ENCODE peak calls at places on chromosomes 1 and 21, in five cellular contexts. O, W, S, R and Y are unnamed samples.

GRCh38 chr21:28431527-28432200 is 561.0 kb downstream of the LTN1 start:
- DNase-seq in O (peak), W (no peak), S (no peak), R (no peak), Y (no peak)

GRCh38 chr1:1118011-1118892 is 2.4 kb upstream of the C1orf159 start:
- DNase-seq in O (no peak), W (no peak), S (no peak), R (no peak), Y (no peak)

GRCh38 chr1:52636701-52637695 is 4.0 kb downstream of the SHISAL2A start:
- DNase-seq in O (no peak), W (no peak), S (no peak), R (no peak), Y (peak)

GRCh38 chr1:69252696-69253095 is 315.0 kb upstream of the LRRC7 start:
- DNase-seq in O (no peak), W (no peak), S (no peak), R (no peak), Y (no peak)

GRCh38 chr1:165564561-165564960 is 20.8 kb downstream of the LRRC52 start:
- DNase-seq in O (no peak), W (no peak), S (no peak), R (no peak), Y (no peak)

GRCh38 chr1:116570358-116571214 is at the start of gene CD58:
- DNase-seq in O (peak), W (peak), S (peak), R (peak), Y (no peak)

GRCh38 chr1:37753473-37754321 is 11.2 kb downstream of the EPHA10 start:
- DNase-seq in O (no peak), W (no peak), S (no peak), R (no peak), Y (no peak)

GRCh38 chr1:167755568-167756145 is 33.9 kb downstream of the MPZL1 start:
- DNase-seq in O (no peak), W (no peak), S (no peak), R (no peak), Y (no peak)

GRCh38 chr1:159900086-159900680 is at the start of gene CFAP45:
- DNase-seq in O (peak), W (no peak), S (peak), R (peak), Y (no peak)

GRCh38 chr1:85275701-85276289 is 637 bp downstream of the BCL10 start:
- DNase-seq in O (peak), W (no peak), S (no peak), R (no peak), Y (no peak)

GRCh38 chr1:31064685-31065309 is 720 bp downstream of the PUM1 start:
- DNase-seq in O (peak), W (peak), S (peak), R (no peak), Y (no peak)

GRCh38 chr21:33811147-33812024 is 104.2 kb downstream of the ATP5PO start:
- DNase-seq in O (no peak), W (no peak), S (no peak), R (no peak), Y (no peak)

GRCh38 chr1:180836414-180836813 is 76.3 kb upstream of the KIAA1614 start:
- DNase-seq in O (no peak), W (no peak), S (no peak), R (no peak), Y (no peak)

GRCh38 chr1:113453771-113454083 is 63.4 kb downstream of the MAGI3 start:
- DNase-seq in O (peak), W (no peak), S (no peak), R (no peak), Y (no peak)

GRCh38 chr1:36133484-36133883 is 8.5 kb upstream of the COL8A2 start:
- DNase-seq in O (peak), W (no peak), S (no peak), R (peak), Y (no peak)

GRCh38 chr1:174800951-174801350 is 198.8 kb upstream of the CACYBP start:
- DNase-seq in O (no peak), W (no peak), S (no peak), R (no peak), Y (no peak)

GRCh38 chr1:7265771-7266371 is 480.6 kb downstream of the CAMTA1 start:
- DNase-seq in O (peak), W (peak), S (no peak), R (peak), Y (no peak)

GRCh38 chr21:27393726-27394125 is 426.8 kb upstream of the ADAMTS5 start:
- DNase-seq in O (peak), W (no peak), S (no peak), R (no peak), Y (no peak)

GRCh38 chr1:37866491-37866890 is 7.1 kb upstream of the MTF1 start:
- DNase-seq in O (no peak), W (no peak), S (no peak), R (no peak), Y (no peak)

GRCh38 chr1:218742478-218743260 is 397.5 kb downstream of the TGFB2 start:
- DNase-seq in O (no peak), W (no peak), S (no peak), R (peak), Y (no peak)

GRCh38 chr1:161052899-161053298 is 7.1 kb upstream of the USF1 start:
- DNase-seq in O (peak), W (no peak), S (no peak), R (no peak), Y (no peak)

GRCh38 chr1:236948996-236949395 is 55.2 kb downstream of the MT1HL1 start:
- DNase-seq in O (no peak), W (no peak), S (no peak), R (no peak), Y (no peak)

GRCh38 chr1:43582162-43582566 is 51.5 kb downstream of the PTPRF start:
- DNase-seq in O (peak), W (peak), S (peak), R (peak), Y (peak)

DNA sequence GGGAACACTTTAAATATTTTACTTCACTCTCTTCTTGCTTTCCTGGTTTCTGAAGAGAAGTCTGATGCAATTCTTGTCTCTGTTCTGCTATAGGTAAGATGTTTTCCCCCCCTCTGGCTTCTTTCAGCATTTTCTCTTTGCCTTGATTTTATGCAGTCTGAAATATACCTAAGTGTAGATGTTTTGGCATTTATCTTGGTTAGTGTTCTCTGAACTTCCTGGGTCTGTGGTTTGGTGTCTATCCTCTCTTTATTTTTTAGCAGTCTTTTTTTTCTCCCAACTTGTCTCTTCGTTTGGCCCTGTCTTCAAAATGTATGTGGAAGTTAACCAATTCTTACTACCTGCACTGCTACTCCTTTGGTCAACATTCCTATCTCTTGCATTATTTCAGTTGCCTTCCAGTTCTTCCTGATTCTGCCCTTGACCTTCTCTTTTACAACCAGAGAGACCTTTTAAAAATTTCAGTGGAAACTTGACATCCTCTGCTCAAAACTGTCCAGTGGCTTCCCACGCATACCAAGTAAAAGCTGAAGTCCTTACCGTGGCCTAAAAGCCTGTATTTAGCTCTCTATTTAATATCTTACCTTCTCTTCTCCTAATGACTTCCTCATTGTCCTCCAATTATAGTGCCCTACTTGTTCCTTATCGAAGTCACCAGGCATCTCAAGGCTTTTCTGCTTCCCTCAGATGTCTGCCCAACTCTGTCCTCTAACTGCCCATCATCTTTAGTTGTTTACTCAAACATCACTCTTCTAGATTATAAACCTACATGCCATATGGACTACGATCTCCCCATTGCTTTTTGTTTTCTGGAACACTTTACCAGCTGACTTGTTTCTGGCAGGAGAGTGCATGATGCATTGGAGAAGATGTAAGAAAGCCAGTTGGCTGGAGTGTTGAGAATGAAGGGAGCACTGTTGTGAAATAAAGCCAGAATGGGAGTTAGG is 40.9 kb downstream of the RAP1A start:
- DNase-seq in O (peak), W (no peak), S (peak), R (no peak), Y (no peak)
- TF ChIP-seq SMC3 in O (no peak), W (no peak), S (no peak), R (no peak), Y (no peak)

GRCh38 chr1:61138305-61138704 is 55.9 kb downstream of the NFIA start:
- DNase-seq in O (no peak), W (no peak), S (no peak), R (no peak), Y (no peak)

GRCh38 chr1:61141288-61142044 is 59.1 kb downstream of the NFIA start:
- DNase-seq in O (peak), W (peak), S (no peak), R (peak), Y (no peak)

GRCh38 chr1:61140778-61141177 is 58.4 kb downstream of the NFIA start:
- DNase-seq in O (no peak), W (no peak), S (no peak), R (no peak), Y (no peak)

GRCh38 chr1:61140056-61140549 is 57.7 kb downstream of the NFIA start:
- DNase-seq in O (no peak), W (no peak), S (peak), R (no peak), Y (no peak)

DNA sequence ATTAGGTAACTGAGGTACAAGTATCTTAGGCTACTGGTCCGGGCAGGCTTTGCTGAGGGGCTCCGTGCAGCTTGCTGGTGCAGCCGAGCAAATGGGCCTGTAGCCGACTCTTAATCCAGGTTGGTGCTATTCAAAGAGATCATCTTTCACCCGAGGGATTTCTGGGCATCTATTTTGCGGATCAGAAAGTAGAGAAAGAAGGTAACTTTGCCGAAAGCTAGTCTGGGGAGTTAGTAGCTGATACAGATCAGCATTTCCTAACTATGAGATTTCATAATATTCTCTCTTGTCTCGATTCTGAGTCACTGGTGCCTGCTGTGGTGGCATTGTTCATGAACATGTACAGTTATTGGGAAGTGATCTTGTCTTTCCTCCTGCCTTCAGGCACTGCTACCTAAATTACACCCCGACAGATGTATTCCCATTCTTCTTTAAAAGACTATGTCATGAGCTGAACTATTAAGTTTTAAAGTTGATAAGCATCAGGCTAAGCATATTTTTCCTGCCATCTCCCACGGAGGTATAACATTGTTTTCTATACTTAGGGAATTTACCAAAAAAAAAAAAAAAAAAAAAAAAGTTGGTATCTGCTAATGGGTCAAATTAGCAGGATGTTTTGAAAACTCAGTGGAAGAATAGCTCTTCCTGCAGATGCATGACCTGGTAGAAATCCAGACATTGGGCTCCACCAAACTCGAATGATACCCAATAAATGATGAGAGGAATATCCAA is 57.1 kb downstream of the NFIA start:
- DNase-seq in O (peak), W (peak), S (no peak), R (peak), Y (no peak)
- TF ChIP-seq BHLHE40 in O (no peak), W (no peak), S (peak), R (no peak), Y (no peak)

DNA sequence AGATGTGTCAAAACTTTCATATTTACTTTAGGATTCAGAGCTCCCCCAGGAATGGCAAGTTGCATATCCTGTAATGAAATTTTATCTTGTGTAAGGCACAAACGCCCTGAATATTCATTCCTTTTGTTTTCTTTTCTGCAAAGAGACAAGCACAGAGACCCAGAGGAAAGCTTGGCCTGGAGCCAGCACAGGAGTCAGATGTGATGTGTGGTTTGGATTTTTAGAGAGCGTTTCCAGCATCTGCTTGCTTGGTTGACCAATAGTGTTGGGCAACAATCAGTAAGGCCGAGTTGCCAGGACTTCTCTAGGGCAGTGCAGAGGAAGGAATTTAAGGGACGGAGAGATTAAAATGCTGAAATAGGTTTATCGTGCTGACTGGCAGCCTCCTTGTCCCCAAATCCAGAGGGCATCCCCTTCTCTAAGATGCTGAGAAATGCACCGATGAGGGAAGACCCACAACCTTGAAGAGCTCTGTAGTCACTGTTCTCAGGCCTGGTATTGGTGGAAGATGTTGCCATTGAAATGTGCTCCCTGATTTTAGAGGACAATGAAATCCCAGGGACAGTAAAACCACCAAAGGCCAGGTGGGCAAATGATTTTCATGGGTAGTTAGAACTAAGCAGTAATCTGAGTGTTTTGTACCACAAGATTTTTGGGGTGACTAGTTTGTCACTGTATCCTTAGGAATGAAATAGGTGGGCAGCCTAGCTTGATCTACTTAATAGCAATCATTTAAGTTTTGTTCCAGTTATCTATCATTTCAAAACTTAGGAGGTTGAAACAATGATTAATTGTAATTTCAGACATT is 37.9 kb upstream of the RHOU start:
- DNase-seq in O (peak), W (peak), S (no peak), R (peak), Y (no peak)
- TF ChIP-seq SMC3 in O (no peak), W (no peak), S (no peak), R (no peak), Y (no peak)

DNA sequence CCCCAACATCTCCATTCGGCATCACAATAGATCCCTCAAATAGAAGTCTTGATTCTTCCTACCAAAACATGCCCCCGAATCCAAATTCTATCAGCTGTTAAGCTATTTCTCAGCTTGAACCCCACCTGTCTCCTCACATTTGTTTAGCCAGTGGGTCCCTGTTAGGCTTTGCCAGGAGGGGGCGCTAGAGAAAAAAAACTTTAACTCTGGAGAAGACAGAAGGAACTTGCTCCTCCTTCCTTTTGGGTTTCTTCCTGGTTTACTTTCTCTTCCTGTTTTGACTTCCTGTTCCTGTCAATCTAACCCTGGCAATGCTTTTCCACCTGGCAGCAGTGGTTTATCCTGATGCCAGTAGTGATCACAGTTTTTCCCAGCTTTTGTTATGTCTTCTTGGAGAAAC is 95.6 kb upstream of the KCNK1 start:
- DNase-seq in O (no peak), W (no peak), S (peak), R (peak), Y (no peak)
- TF ChIP-seq BHLHE40 in O (no peak), W (no peak), S (no peak), R (no peak), Y (no peak)

GRCh38 chr1:223479718-223480425 is 86.7 kb downstream of the CCDC185 start:
- DNase-seq in O (no peak), W (no peak), S (no peak), R (peak), Y (no peak)
- TF ChIP-seq SMC3 in O (no peak), W (no peak), S (no peak), R (no peak), Y (no peak)

GRCh38 chr1:19582318-19582717 is 61.8 kb upstream of the NBL1 start:
- DNase-seq in O (no peak), W (no peak), S (peak), R (peak), Y (peak)
- TF ChIP-seq BHLHE40 in O (no peak), W (no peak), S (no peak), R (no peak), Y (no peak)

GRCh38 chr1:243253927-243254232 is 1.2 kb downstream of the CEP170 start:
- DNase-seq in O (no peak), W (peak), S (no peak), R (no peak), Y (no peak)

GRCh38 chr1:243254233-243254926 is 701 bp downstream of the CEP170 start:
- DNase-seq in O (peak), W (peak), S (peak), R (peak), Y (no peak)

GRCh38 chr1:243251544-243251943 is 3.5 kb downstream of the CEP170 start:
- DNase-seq in O (no peak), W (no peak), S (no peak), R (no peak), Y (no peak)

GRCh38 chr1:243254927-243255790 is at the start of gene CEP170:
- DNase-seq in O (peak), W (peak), S (peak), R (peak), Y (peak)

DNA sequence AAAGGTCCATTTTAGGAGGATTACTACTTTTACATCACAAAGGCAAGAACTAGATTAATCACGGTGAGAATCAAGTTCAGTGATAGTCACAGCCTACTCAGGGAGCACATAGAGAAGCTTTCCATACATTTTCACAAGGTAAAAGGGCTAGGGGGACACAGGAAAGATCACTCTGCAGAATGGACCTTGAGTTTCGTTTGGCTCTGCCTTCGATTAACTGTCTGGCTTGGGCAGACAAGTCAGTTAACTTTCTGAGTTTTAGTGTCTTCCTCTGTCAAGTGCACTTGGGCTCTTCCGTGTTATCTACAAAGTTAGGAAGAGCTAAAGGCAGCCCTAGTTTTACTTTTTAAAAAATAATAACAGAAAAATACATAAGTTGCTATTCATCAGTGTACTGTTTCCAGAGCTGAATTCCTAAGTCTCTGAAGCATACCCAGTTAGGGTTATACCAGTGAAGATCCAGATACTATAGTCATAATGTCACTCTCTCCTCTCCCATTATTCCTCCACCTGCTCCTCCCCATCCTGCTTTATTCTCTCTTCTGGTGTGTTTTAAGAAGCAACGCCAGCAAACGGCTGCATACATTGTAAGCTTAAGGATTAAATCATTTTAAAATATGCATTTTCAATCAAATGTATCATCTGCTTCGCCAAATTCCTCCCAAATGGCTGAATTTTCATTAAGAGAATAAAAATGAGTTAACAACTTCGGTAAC is 1.7 kb downstream of the CEP170 start:
- DNase-seq in O (peak), W (peak), S (no peak), R (no peak), Y (no peak)
- TF ChIP-seq SMC3 in O (no peak), W (no peak), S (no peak), R (no peak), Y (no peak)

GRCh38 chr21:14877581-14878228 is 187.1 kb downstream of the NRIP1 start:
- DNase-seq in O (peak), W (peak), S (no peak), R (peak), Y (no peak)
- TF ChIP-seq BHLHE40 in O (no peak), W (no peak), S (no peak), R (no peak), Y (peak)

DNA sequence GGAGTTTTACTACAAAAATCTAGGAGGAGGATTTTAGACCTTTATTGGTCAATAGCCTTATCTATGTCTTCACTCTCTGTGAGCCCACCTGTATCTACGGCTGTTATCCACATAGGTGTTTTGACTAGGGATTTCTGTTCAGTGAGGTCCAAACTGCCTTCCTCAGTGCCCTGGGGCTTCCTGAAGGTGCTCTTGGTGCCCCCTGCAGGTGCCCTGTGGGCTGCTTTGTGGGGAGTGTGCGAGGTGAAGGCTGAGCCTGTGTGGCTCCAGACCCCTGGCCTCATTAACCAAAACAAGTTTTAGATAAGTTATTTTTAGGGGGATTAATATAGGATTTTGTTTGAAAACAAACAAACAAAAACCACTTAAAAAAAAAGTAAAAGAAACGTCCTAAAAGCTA is 122.5 kb downstream of the KIF26B start:
- DNase-seq in O (no peak), W (peak), S (no peak), R (no peak), Y (no peak)
- TF ChIP-seq SMC3 in O (no peak), W (peak), S (peak), R (no peak), Y (no peak)